ENCODE peak calls at places on chromosomes 2 and 18, in four cellular contexts. X, U, C and B are unnamed samples.

GRCh38 chr2:32355976-32356734 is 668 bp upstream of the BIRC6 start:
- DNase-seq in X (no peak), U (no peak), C (no peak), B (no peak)

GRCh38 chr2:30252723-30253688 is 21.7 kb downstream of the LBH start:
- DNase-seq in X (peak), U (no peak), C (peak), B (peak)

GRCh38 chr2:210531050-210531449 is 25.3 kb upstream of the CPS1 start:
- DNase-seq in X (no peak), U (no peak), C (no peak), B (no peak)

GRCh38 chr18:58241877-58242276 is 197.9 kb downstream of the NEDD4L start:
- DNase-seq in X (no peak), U (no peak), C (peak), B (peak)

GRCh38 chr2:5938566-5938896 is 246.3 kb downstream of the SOX11 start:
- DNase-seq in X (no peak), U (no peak), C (no peak), B (no peak)

GRCh38 chr18:28422577-28422976 is 245.6 kb upstream of the CDH2 start:
- DNase-seq in X (no peak), U (no peak), C (no peak), B (no peak)

GRCh38 chr2:197947219-197947757 is 142.9 kb downstream of the PLCL1 start:
- DNase-seq in X (no peak), U (no peak), C (no peak), B (no peak)

GRCh38 chr2:186917866-186918265 is 68.9 kb upstream of the ZSWIM2 start:
- DNase-seq in X (no peak), U (no peak), C (no peak), B (peak)

GRCh38 chr2:181891258-181891965 is at the start of gene ITPRID2:
- DNase-seq in X (peak), U (no peak), C (peak), B (peak)
- TF ChIP-seq CTCF in X (no peak), U (no peak), C (peak), B (no peak)

DNA sequence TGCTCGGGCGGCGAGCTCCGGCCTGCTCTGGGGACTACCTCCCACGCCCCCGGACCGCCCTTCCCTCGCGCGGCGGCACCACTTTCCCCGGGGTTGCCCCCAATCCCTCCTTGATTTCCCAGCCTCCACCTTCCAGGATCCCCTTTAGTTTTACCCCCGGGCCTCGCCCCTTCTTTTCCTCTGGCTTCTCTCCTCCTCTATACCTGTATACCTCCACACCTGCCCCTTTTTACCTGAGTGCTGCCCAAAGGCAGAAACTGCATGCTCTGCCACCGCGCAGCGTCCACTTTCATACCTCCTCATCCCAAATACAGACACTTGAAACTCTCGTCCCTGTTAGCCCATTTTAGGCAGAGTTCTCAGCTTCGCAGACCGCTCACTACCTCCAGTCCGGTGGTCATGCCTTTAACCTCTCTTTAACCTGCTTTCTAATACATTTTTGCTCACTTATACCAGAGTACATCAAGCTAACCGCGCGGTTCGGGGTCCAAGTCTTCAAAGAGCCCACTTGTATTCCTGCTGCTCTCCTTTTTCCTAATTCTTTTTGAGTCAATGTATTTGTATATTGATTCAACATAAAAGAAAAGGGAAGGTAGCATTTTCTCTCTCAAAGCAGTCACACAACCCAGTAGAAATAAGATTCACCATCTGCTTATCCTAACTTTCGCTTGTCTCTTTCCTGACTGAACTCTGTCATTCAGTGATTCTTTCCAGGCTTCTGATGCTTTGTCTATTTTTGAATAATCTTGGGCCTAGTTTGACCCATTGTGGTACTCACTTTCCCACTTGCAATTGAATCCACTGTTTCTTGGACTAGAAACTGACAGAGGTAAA is 900 bp downstream of the SPOPL start:
- DNase-seq in X (peak), U (no peak), C (no peak), B (no peak)
- H3K4me3 ChIP-seq in X (peak), U (peak), C (peak), B (peak)

DNA sequence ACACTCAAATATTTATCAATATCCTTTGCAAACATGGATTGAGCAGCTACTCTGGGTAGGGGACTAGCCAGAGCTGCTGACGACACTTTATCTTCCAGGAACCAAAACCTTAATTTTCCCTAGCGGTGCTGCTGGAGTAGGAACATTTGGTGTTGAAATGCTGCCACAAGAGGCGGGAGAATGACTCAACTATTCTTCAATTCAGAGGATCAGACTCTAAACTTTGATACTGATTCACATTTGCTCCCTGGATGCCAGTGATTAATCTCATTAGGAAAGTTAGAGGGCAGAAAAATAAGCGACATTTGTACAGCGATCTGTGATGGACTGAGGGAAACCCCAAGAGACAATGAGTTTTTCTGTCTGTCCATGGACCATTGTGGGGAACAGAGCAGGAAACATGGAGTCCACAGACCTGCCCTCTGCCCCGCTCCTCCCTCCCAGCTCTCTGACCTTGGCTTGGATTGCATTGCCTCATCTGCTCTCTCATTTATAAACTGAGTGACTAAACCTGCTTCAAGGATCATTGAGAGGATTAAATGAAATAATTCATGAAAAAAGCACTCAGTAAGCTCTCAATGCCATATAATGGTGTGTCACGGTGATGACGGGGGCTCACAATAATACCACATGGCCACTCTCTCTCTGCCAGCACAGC is 12.6 kb upstream of the EPB41L3 start:
- DNase-seq in X (no peak), U (no peak), C (peak), B (no peak)
- TF ChIP-seq CTCF in X (no peak), U (no peak), C (peak), B (no peak)

GRCh38 chr2:71589763-71590162 is 136.4 kb downstream of the DYSF start:
- DNase-seq in X (no peak), U (no peak), C (no peak), B (no peak)
- H3K4me3 ChIP-seq in X (no peak), U (no peak), C (no peak), B (no peak)